ENCODE peak calls at places on chromosome 2, in six cellular contexts. A is heart left ventricle, L is fibroblast of villous mesenchyme, Z is neural progenitor cell, C is left ventricle myocardium inferior, H is adrenal gland. M is an unnamed sample.

GRCh38 chr2:12856934-12857660 is 140.4 kb downstream of the TRIB2 start:
- DNase-seq in C (no peak), H (no peak), A (no peak), L (peak), Z (no peak), M (peak)

GRCh38 chr2:65654496-65654895 is 222.1 kb upstream of the SPRED2 start:
- DNase-seq in L (no peak), C (no peak), Z (no peak), H (no peak), A (no peak), M (no peak)

GRCh38 chr2:54553075-54553474 is 96.9 kb downstream of the SPTBN1 start:
- DNase-seq in C (no peak), L (no peak), H (no peak), Z (no peak), A (no peak), M (no peak)

GRCh38 chr2:71895320-71896161 is 252.1 kb downstream of the CYP26B1 start:
- DNase-seq in C (no peak), Z (no peak), A (no peak), H (no peak), L (no peak), M (no peak)

GRCh38 chr2:181174880-181175590 is 194.6 kb downstream of the UBE2E3 start:
- DNase-seq in L (peak), A (no peak), Z (no peak), H (no peak), C (no peak), M (peak)

GRCh38 chr2:134160793-134161504 is 92.9 kb upstream of the MGAT5 start:
- DNase-seq in A (peak), L (peak), C (peak), Z (no peak), H (peak), M (no peak)

GRCh38 chr2:105187531-105187930 is 54.0 kb upstream of the GPR45 start:
- DNase-seq in A (no peak), Z (no peak), C (no peak), L (peak), H (no peak), M (no peak)

GRCh38 chr2:138787053-138787666 is 7.0 kb upstream of the NXPH2 start:
- DNase-seq in H (no peak), L (peak), A (no peak), Z (peak), C (no peak), M (peak)

GRCh38 chr2:10901565-10901964 is 10.2 kb upstream of the KCNF1 start:
- DNase-seq in Z (no peak), H (no peak), A (no peak), L (no peak), C (no peak), M (no peak)

GRCh38 chr2:234430892-234431291 is 66.0 kb downstream of the ARL4C start:
- DNase-seq in A (no peak), Z (no peak), C (no peak), L (no peak), H (no peak), M (no peak)

GRCh38 chr2:69559696-69560482 is 83.7 kb downstream of the AAK1 start:
- DNase-seq in L (peak), C (no peak), Z (peak), A (no peak), H (peak), M (peak)

GRCh38 chr2:154875999-154876398 is 177.5 kb downstream of the KCNJ3 start:
- DNase-seq in L (no peak), Z (no peak), A (no peak), H (no peak), C (no peak), M (no peak)

GRCh38 chr2:41924024-41924423 is 123.8 kb upstream of the PKDCC start:
- DNase-seq in C (no peak), Z (no peak), L (peak), A (no peak), H (no peak), M (no peak)

GRCh38 chr2:108396845-108397244 is 19.1 kb downstream of the SULT1C4 start:
- DNase-seq in Z (peak), L (peak), H (no peak), C (no peak), A (no peak), M (no peak)

GRCh38 chr2:85694052-85695025 is at the start of gene GNLY:
- DNase-seq in Z (no peak), H (no peak), A (no peak), C (no peak), L (no peak), M (no peak)

GRCh38 chr2:28342081-28342967 is 50.3 kb upstream of the FOSL2 start:
- DNase-seq in L (peak), C (peak), H (peak), Z (no peak), A (peak), M (peak)

GRCh38 chr2:138275881-138276280 is 225.7 kb upstream of the SPOPL start:
- DNase-seq in L (peak), H (no peak), C (no peak), A (no peak), Z (no peak), M (peak)

GRCh38 chr2:131146255-131146654 is 41.1 kb downstream of the PLEKHB2 start:
- DNase-seq in A (no peak), H (no peak), C (no peak), Z (no peak), L (no peak), M (no peak)

GRCh38 chr2:71409611-71410010 is 43.8 kb upstream of the DYSF start:
- DNase-seq in A (no peak), Z (no peak), C (no peak), L (no peak), H (no peak), M (peak)

GRCh38 chr2:10680214-10680613 is 9.6 kb downstream of the NOL10 start:
- DNase-seq in Z (no peak), A (no peak), C (no peak), H (no peak), L (no peak), M (no peak)

GRCh38 chr2:208033701-208034502 is 8.6 kb upstream of the PLEKHM3 start:
- DNase-seq in L (peak), Z (peak), C (peak), H (peak), A (no peak), M (peak)

GRCh38 chr2:149388120-149388816 is 57.9 kb downstream of the LYPD6 start:
- DNase-seq in A (no peak), H (no peak), Z (peak), L (peak), C (no peak), M (no peak)
- TF ChIP-seq CTCF in A (no peak), H (no peak), Z (peak), L (peak), C (no peak), M (no peak)

GRCh38 chr2:26178746-26179436 is 6.0 kb downstream of the GAREM2 start:
- DNase-seq in Z (peak), A (peak), H (peak), C (peak), L (peak), M (no peak)
- H3K4me3 ChIP-seq in Z (peak), A (peak), H (peak), C (peak), L (peak), M (peak)

DNA sequence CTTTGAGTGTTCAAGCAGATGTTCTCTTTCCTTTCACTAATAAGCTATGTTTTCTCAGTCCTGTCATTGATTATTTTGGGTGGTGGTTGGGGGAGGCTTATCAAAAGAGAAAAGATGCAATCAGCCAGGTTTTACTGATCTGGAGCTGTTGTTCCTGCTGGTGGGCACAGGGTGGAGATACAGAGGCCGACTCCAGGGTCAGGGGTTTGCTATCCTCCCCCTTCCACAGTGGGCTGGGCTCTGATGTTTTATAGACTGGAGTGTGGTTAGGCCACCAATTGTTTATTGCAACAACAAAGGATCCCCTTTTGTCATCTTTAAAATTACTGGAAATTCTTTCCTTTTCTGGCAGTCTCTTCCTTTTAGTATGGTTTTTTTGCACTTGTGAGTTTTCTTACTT is 120.5 kb downstream of the TANC1 start:
- DNase-seq in Z (peak), H (no peak), A (no peak), L (no peak), C (no peak), M (no peak)
- TF ChIP-seq CTCF in Z (peak), H (no peak), A (no peak), L (peak), C (no peak), M (no peak)

GRCh38 chr2:201987426-201987825 is 46.2 kb upstream of the FZD7 start:
- DNase-seq in H (no peak), Z (no peak), L (no peak), A (no peak), C (no peak), M (no peak)
- H3K4me3 ChIP-seq in H (no peak), Z (no peak), L (no peak), A (no peak), C (no peak), M (no peak)

M was measured in bronchial epithelial cell.